ENCODE peak calls at places on chromosomes 4 and X, in seven cellular contexts. One of them, this sample, is unnamed.

GRCh38 chr4:124230268-124230667 is 482.3 kb downstream of the ANKRD50 start:
- DNase-seq in tibial artery: no peak
- DNase-seq in fibroblast of lung: no peak
- DNase-seq in mammary epithelial cell: no peak
- DNase-seq in left ventricle myocardium inferior: no peak
- DNase-seq in lower lobe of right lung: no peak
- DNase-seq in aorta: no peak
- DNase-seq in this sample: no peak

GRCh38 chr4:112290341-112290740 is 4.6 kb upstream of the TIFA start:
- DNase-seq in tibial artery: no peak
- DNase-seq in fibroblast of lung: no peak
- DNase-seq in mammary epithelial cell: no peak
- DNase-seq in left ventricle myocardium inferior: no peak
- DNase-seq in lower lobe of right lung: no peak
- DNase-seq in aorta: no peak
- DNase-seq in this sample: no peak

GRCh38 chr4:38949416-38950051 is 81.9 kb downstream of the FAM114A1 start:
- DNase-seq in tibial artery: no peak
- DNase-seq in fibroblast of lung: peak; percentile 32
- DNase-seq in mammary epithelial cell: peak; percentile 67
- DNase-seq in left ventricle myocardium inferior: no peak
- DNase-seq in lower lobe of right lung: no peak
- DNase-seq in aorta: no peak
- DNase-seq in this sample: no peak

GRCh38 chrX:137565921-137566745 is at the start of gene ZIC3:
- DNase-seq in tibial artery: peak; percentile 74
- DNase-seq in fibroblast of lung: peak; percentile 1
- DNase-seq in mammary epithelial cell: no peak
- DNase-seq in left ventricle myocardium inferior: peak; percentile 57
- DNase-seq in lower lobe of right lung: peak; percentile 67
- DNase-seq in aorta: peak; percentile 67
- DNase-seq in this sample: no peak

GRCh38 chr4:128571747-128572146 is 237.8 kb upstream of the JADE1 start:
- DNase-seq in tibial artery: peak; percentile 74
- DNase-seq in fibroblast of lung: peak; percentile 96
- DNase-seq in mammary epithelial cell: peak; percentile 66
- DNase-seq in left ventricle myocardium inferior: no peak
- DNase-seq in lower lobe of right lung: no peak
- DNase-seq in aorta: peak; percentile 51
- DNase-seq in this sample: no peak

GRCh38 chr4:76717431-76717830 is 180.5 kb downstream of the SOWAHB start:
- DNase-seq in tibial artery: no peak
- DNase-seq in fibroblast of lung: no peak
- DNase-seq in mammary epithelial cell: no peak
- DNase-seq in left ventricle myocardium inferior: no peak
- DNase-seq in lower lobe of right lung: no peak
- DNase-seq in aorta: no peak
- DNase-seq in this sample: no peak

GRCh38 chrX:53190363-53190960 is 34.5 kb downstream of the KDM5C start:
- DNase-seq in tibial artery: no peak
- DNase-seq in fibroblast of lung: no peak
- DNase-seq in mammary epithelial cell: no peak
- DNase-seq in left ventricle myocardium inferior: no peak
- DNase-seq in lower lobe of right lung: no peak
- DNase-seq in aorta: no peak
- DNase-seq in this sample: no peak

GRCh38 chrX:45266456-45266855 is 65.8 kb upstream of the DIPK2B start:
- DNase-seq in tibial artery: no peak
- DNase-seq in fibroblast of lung: no peak
- DNase-seq in mammary epithelial cell: no peak
- DNase-seq in left ventricle myocardium inferior: no peak
- DNase-seq in lower lobe of right lung: no peak
- DNase-seq in aorta: no peak
- DNase-seq in this sample: no peak

GRCh38 chrX:15960237-15960636 is 105.6 kb upstream of the AP1S2 start:
- DNase-seq in tibial artery: no peak
- DNase-seq in fibroblast of lung: no peak
- DNase-seq in mammary epithelial cell: no peak
- DNase-seq in left ventricle myocardium inferior: no peak
- DNase-seq in lower lobe of right lung: no peak
- DNase-seq in aorta: no peak
- DNase-seq in this sample: no peak

GRCh38 chrX:133985164-133986007 is at the start of gene GPC3:
- DNase-seq in tibial artery: no peak
- DNase-seq in fibroblast of lung: peak; percentile 33
- DNase-seq in mammary epithelial cell: peak; percentile 2
- DNase-seq in left ventricle myocardium inferior: peak; percentile 15
- DNase-seq in lower lobe of right lung: peak; percentile 41
- DNase-seq in aorta: peak; percentile 49
- DNase-seq in this sample: no peak

GRCh38 chr4:111398906-111399330 is 746.3 kb upstream of the FAM241A start:
- DNase-seq in tibial artery: no peak
- DNase-seq in fibroblast of lung: peak; percentile 26
- DNase-seq in mammary epithelial cell: no peak
- DNase-seq in left ventricle myocardium inferior: no peak
- DNase-seq in lower lobe of right lung: no peak
- DNase-seq in aorta: no peak
- DNase-seq in this sample: no peak

GRCh38 chrX:99266255-99266654 is 1143.8 kb downstream of the PCDH19 start:
- DNase-seq in tibial artery: no peak
- DNase-seq in fibroblast of lung: no peak
- DNase-seq in mammary epithelial cell: no peak
- DNase-seq in left ventricle myocardium inferior: no peak
- DNase-seq in lower lobe of right lung: no peak
- DNase-seq in aorta: no peak
- DNase-seq in this sample: no peak

GRCh38 chr4:122508083-122508482 is 51.6 kb upstream of the IL2 start:
- DNase-seq in tibial artery: no peak
- DNase-seq in fibroblast of lung: no peak
- DNase-seq in mammary epithelial cell: no peak
- DNase-seq in left ventricle myocardium inferior: no peak
- DNase-seq in lower lobe of right lung: no peak
- DNase-seq in aorta: no peak
- DNase-seq in this sample: no peak

GRCh38 chr4:103496800-103497199 is 223.0 kb downstream of the TACR3 start:
- DNase-seq in tibial artery: no peak
- DNase-seq in fibroblast of lung: no peak
- DNase-seq in mammary epithelial cell: no peak
- DNase-seq in left ventricle myocardium inferior: no peak
- DNase-seq in lower lobe of right lung: no peak
- DNase-seq in aorta: no peak
- DNase-seq in this sample: no peak

GRCh38 chr4:122874194-122874593 is 47.6 kb downstream of the FGF2 start:
- DNase-seq in tibial artery: no peak
- DNase-seq in fibroblast of lung: peak; percentile 88
- DNase-seq in mammary epithelial cell: peak; percentile 55
- DNase-seq in left ventricle myocardium inferior: no peak
- DNase-seq in lower lobe of right lung: no peak
- DNase-seq in aorta: no peak
- DNase-seq in this sample: no peak

GRCh38 chr4:3793545-3793944 is 27.4 kb downstream of the ADRA2C start:
- DNase-seq in tibial artery: no peak
- DNase-seq in fibroblast of lung: no peak
- DNase-seq in mammary epithelial cell: no peak
- DNase-seq in left ventricle myocardium inferior: no peak
- DNase-seq in lower lobe of right lung: peak; percentile 26
- DNase-seq in aorta: peak; percentile 17
- DNase-seq in this sample: no peak

GRCh38 chr4:126404549-126404948 is 1089.8 kb downstream of the FAT4 start:
- DNase-seq in tibial artery: no peak
- DNase-seq in fibroblast of lung: peak; percentile 1
- DNase-seq in mammary epithelial cell: peak; percentile 82
- DNase-seq in left ventricle myocardium inferior: no peak
- DNase-seq in lower lobe of right lung: no peak
- DNase-seq in aorta: no peak
- DNase-seq in this sample: no peak

GRCh38 chr4:2795558-2796260 is 2.8 kb downstream of the SH3BP2 start:
- DNase-seq in tibial artery: peak; percentile 66
- DNase-seq in fibroblast of lung: no peak
- DNase-seq in mammary epithelial cell: no peak
- DNase-seq in left ventricle myocardium inferior: no peak
- DNase-seq in lower lobe of right lung: peak; percentile 51
- DNase-seq in aorta: peak; percentile 58
- DNase-seq in this sample: no peak

GRCh38 chr4:143351149-143351691 is 14.5 kb downstream of the GAB1 start:
- DNase-seq in tibial artery: no peak
- DNase-seq in fibroblast of lung: no peak
- DNase-seq in mammary epithelial cell: no peak
- DNase-seq in left ventricle myocardium inferior: no peak
- DNase-seq in lower lobe of right lung: no peak
- DNase-seq in aorta: no peak
- DNase-seq in this sample: no peak

GRCh38 chrX:22081475-22082092 is 49.5 kb downstream of the PHEX start:
- DNase-seq in tibial artery: no peak
- DNase-seq in fibroblast of lung: peak; percentile 73
- DNase-seq in mammary epithelial cell: peak; percentile 43
- DNase-seq in left ventricle myocardium inferior: peak; percentile 26
- DNase-seq in lower lobe of right lung: peak; percentile 52
- DNase-seq in aorta: peak; percentile 70
- DNase-seq in this sample: no peak

GRCh38 chrX:40383360-40383759 is 197.4 kb upstream of the ATP6AP2 start:
- DNase-seq in tibial artery: no peak
- DNase-seq in fibroblast of lung: no peak
- DNase-seq in mammary epithelial cell: no peak
- DNase-seq in left ventricle myocardium inferior: no peak
- DNase-seq in lower lobe of right lung: no peak
- DNase-seq in aorta: no peak
- DNase-seq in this sample: no peak

GRCh38 chr4:106650701-106651100 is 282.1 kb upstream of the GIMD1 start:
- DNase-seq in tibial artery: no peak
- DNase-seq in fibroblast of lung: no peak
- DNase-seq in mammary epithelial cell: no peak
- DNase-seq in left ventricle myocardium inferior: no peak
- DNase-seq in lower lobe of right lung: no peak
- DNase-seq in aorta: no peak
- DNase-seq in this sample: no peak

GRCh38 chrX:136168929-136169735 is 21.8 kb downstream of the FHL1 start:
- DNase-seq in tibial artery: peak; percentile 76
- DNase-seq in fibroblast of lung: peak; percentile 97
- DNase-seq in mammary epithelial cell: peak; percentile 18
- DNase-seq in left ventricle myocardium inferior: peak; percentile 33
- DNase-seq in lower lobe of right lung: no peak
- DNase-seq in aorta: peak; percentile 70
- DNase-seq in this sample: no peak

GRCh38 chrX:136176399-136176825 is 29.1 kb downstream of the FHL1 start:
- DNase-seq in tibial artery: peak; percentile 74
- DNase-seq in fibroblast of lung: peak; percentile 96
- DNase-seq in mammary epithelial cell: peak; percentile 39
- DNase-seq in left ventricle myocardium inferior: no peak
- DNase-seq in lower lobe of right lung: no peak
- DNase-seq in aorta: no peak
- DNase-seq in this sample: no peak

GRCh38 chrX:136170109-136170800 is 22.9 kb downstream of the FHL1 start:
- DNase-seq in tibial artery: no peak
- DNase-seq in fibroblast of lung: peak; percentile 61
- DNase-seq in mammary epithelial cell: no peak
- DNase-seq in left ventricle myocardium inferior: peak; percentile 24
- DNase-seq in lower lobe of right lung: no peak
- DNase-seq in aorta: no peak
- DNase-seq in this sample: no peak

GRCh38 chrX:136166221-136166855 is 19.0 kb downstream of the FHL1 start:
- DNase-seq in tibial artery: no peak
- DNase-seq in fibroblast of lung: peak; percentile 70
- DNase-seq in mammary epithelial cell: no peak
- DNase-seq in left ventricle myocardium inferior: no peak
- DNase-seq in lower lobe of right lung: no peak
- DNase-seq in aorta: no peak
- DNase-seq in this sample: no peak

DNA sequence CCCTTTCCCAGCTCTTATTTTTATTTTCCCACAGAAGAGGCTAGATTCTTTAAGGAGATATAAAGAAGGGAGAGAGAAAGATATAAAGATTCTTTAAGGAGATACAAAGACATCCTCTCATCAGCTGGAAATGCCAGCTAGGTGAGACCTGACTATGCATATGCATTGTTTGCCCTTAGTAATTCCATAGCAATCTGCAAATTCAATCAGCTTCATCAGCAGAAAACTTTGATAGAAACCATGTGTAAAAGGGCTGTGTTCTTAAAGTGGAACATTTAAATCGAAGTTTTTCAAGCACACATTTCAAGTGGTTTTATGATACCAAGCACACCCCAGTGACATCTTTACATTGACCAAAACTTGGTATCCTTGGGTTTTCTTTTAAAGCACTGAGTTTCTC is 24.1 kb downstream of the FHL1 start:
- DNase-seq in tibial artery: no peak
- DNase-seq in fibroblast of lung: no peak
- DNase-seq in mammary epithelial cell: no peak
- DNase-seq in left ventricle myocardium inferior: no peak
- DNase-seq in lower lobe of right lung: no peak
- DNase-seq in aorta: no peak
- DNase-seq in this sample: no peak
- H3K27me3 ChIP-seq in tibial artery: no peaks in the 10 kb centered on the region
- H3K27me3 ChIP-seq in fibroblast of lung: no peaks in the 10 kb centered on the region
- H3K27me3 ChIP-seq in mammary epithelial cell: no peaks in the 10 kb centered on the region
- H3K27me3 ChIP-seq in left ventricle myocardium inferior: no peaks in the 10 kb centered on the region
- H3K27me3 ChIP-seq in lower lobe of right lung: no peaks in the 10 kb centered on the region
- H3K27me3 ChIP-seq in aorta: no peaks in the 10 kb centered on the region
- H3K27me3 ChIP-seq in this sample: no peaks in the 10 kb centered on the region

GRCh38 chr4:188190461-188190860 is 51.2 kb downstream of the TRIML1 start:
- DNase-seq in tibial artery: no peak
- DNase-seq in fibroblast of lung: peak; percentile 10
- DNase-seq in mammary epithelial cell: no peak
- DNase-seq in left ventricle myocardium inferior: no peak
- DNase-seq in lower lobe of right lung: no peak
- DNase-seq in aorta: no peak
- DNase-seq in this sample: no peak
- H3K27me3 ChIP-seq in tibial artery: no peaks in the 10 kb centered on the region
- H3K27me3 ChIP-seq in fibroblast of lung: no peaks in the 10 kb centered on the region
- H3K27me3 ChIP-seq in mammary epithelial cell: no peaks in the 10 kb centered on the region
- H3K27me3 ChIP-seq in left ventricle myocardium inferior: peaks cover 14% of the 10 kb centered on the region
- H3K27me3 ChIP-seq in lower lobe of right lung: no peaks in the 10 kb centered on the region
- H3K27me3 ChIP-seq in aorta: no peaks in the 10 kb centered on the region
- H3K27me3 ChIP-seq in this sample: no peaks in the 10 kb centered on the region

GRCh38 chr4:139972305-139972704 is 181.7 kb downstream of the MAML3 start:
- DNase-seq in tibial artery: no peak
- DNase-seq in fibroblast of lung: no peak
- DNase-seq in mammary epithelial cell: peak; percentile 2
- DNase-seq in left ventricle myocardium inferior: no peak
- DNase-seq in lower lobe of right lung: no peak
- DNase-seq in aorta: no peak
- DNase-seq in this sample: no peak
- H3K27me3 ChIP-seq in tibial artery: no peaks in the 10 kb centered on the region
- H3K27me3 ChIP-seq in fibroblast of lung: no peaks in the 10 kb centered on the region
- H3K27me3 ChIP-seq in mammary epithelial cell: peaks cover 2% of the 10 kb centered on the region
- H3K27me3 ChIP-seq in left ventricle myocardium inferior: no peaks in the 10 kb centered on the region
- H3K27me3 ChIP-seq in lower lobe of right lung: no peaks in the 10 kb centered on the region
- H3K27me3 ChIP-seq in aorta: no peaks in the 10 kb centered on the region
- H3K27me3 ChIP-seq in this sample: no peaks in the 10 kb centered on the region

DNA sequence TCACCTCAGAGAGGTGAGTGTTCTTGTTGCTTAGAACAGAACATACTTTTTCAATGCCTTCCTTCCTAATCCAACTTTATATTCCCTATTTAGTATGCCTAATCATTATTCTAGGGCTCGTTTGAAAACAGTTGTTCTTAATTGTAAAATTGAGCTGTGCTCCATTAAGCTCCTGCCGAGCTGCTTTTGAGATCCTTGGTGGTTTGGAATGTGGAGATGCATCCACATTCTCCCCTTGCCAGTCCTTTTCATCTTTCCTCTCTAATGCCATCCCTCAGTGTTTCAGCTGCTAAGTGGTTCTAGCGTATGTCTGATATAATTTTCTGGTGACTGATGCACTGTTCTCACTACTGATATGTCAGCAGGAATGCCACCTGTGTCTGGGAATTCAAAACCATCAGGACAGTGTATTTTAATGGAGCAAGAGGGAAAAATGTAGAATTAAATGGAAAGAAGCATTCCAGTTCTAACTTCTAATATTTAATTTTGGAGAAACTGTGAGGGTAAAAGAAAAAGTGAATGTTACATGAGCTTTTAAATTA is 1085.0 kb downstream of the CCSER1 start:
- DNase-seq in tibial artery: no peak
- DNase-seq in fibroblast of lung: no peak
- DNase-seq in mammary epithelial cell: no peak
- DNase-seq in left ventricle myocardium inferior: no peak
- DNase-seq in lower lobe of right lung: no peak
- DNase-seq in aorta: no peak
- DNase-seq in this sample: no peak
- H3K27me3 ChIP-seq in tibial artery: no peaks in the 10 kb centered on the region
- H3K27me3 ChIP-seq in fibroblast of lung: no peaks in the 10 kb centered on the region
- H3K27me3 ChIP-seq in mammary epithelial cell: no peaks in the 10 kb centered on the region
- H3K27me3 ChIP-seq in left ventricle myocardium inferior: no peaks in the 10 kb centered on the region
- H3K27me3 ChIP-seq in lower lobe of right lung: no peaks in the 10 kb centered on the region
- H3K27me3 ChIP-seq in aorta: no peaks in the 10 kb centered on the region
- H3K27me3 ChIP-seq in this sample: no peaks in the 10 kb centered on the region